ENCODE peak calls at places on chromosomes 16 and 17, in six cellular contexts. O, M, V, W, C and Q are unnamed samples. For H3K27me3 and H3K4me1, the result is how much of the 10 kb centered on the place peaks cover.

GRCh38 chr16:16817203-16817602 is 438.3 kb downstream of the NPIPA7 start:
- DNase-seq in C (no peak), W (no peak), V (no peak), M (no peak), O (no peak), Q (no peak)

GRCh38 chr16:50611332-50611934 is 63.2 kb downstream of the NKD1 start:
- DNase-seq in C (no peak), V (peak), M (no peak), W (peak), O (no peak), Q (no peak)

GRCh38 chr16:67820608-67821259 is 14.0 kb downstream of the TSNAXIP1 start:
- DNase-seq in C (no peak), O (no peak), V (no peak), M (no peak), W (no peak), Q (no peak)

GRCh38 chr17:49696233-49696761 is 11.5 kb downstream of the SLC35B1 start:
- DNase-seq in M (no peak), O (no peak), W (no peak), V (peak), C (no peak), Q (peak)

GRCh38 chr17:50689251-50689650 is 18.5 kb downstream of the ANKRD40 start:
- DNase-seq in W (no peak), V (peak), M (no peak), O (no peak), C (no peak), Q (no peak)

GRCh38 chr17:49090885-49091594 is 41.5 kb upstream of the B4GALNT2 start:
- DNase-seq in O (no peak), M (no peak), C (no peak), V (no peak), W (no peak), Q (no peak)

GRCh38 chr17:15463363-15463762 is 4.1 kb downstream of the CDRT4 start:
- DNase-seq in M (peak), O (peak), C (no peak), W (no peak), V (peak), Q (no peak)

GRCh38 chr16:20323591-20324117 is 3.7 kb downstream of the GP2 start:
- DNase-seq in O (no peak), V (no peak), C (no peak), M (no peak), W (peak), Q (no peak)

GRCh38 chr17:55743103-55743679 is 7.7 kb upstream of the PCTP start:
- DNase-seq in M (no peak), W (no peak), C (no peak), V (no peak), O (no peak), Q (no peak)

GRCh38 chr17:45639297-45639849 is 144.7 kb upstream of the CRHR1 start:
- DNase-seq in V (no peak), M (no peak), W (no peak), O (no peak), C (no peak), Q (no peak)

GRCh38 chr17:65131244-65131643 is 5.9 kb upstream of the RGS9 start:
- DNase-seq in V (no peak), O (no peak), C (no peak), W (no peak), M (no peak), Q (no peak)

GRCh38 chr17:65131946-65132345 is 5.2 kb upstream of the RGS9 start:
- DNase-seq in M (no peak), O (no peak), V (peak), C (no peak), W (no peak), Q (no peak)

GRCh38 chr17:65134035-65134434 is 3.1 kb upstream of the RGS9 start:
- DNase-seq in C (no peak), M (no peak), V (no peak), O (no peak), W (no peak), Q (no peak)

GRCh38 chr17:65130829-65131228 is 6.3 kb upstream of the RGS9 start:
- DNase-seq in W (no peak), V (no peak), M (no peak), C (no peak), O (no peak), Q (no peak)
- H3K27me3 ChIP-seq in W (under half), V (under half), M (under half), C (under half), O (under half), Q (under half)

DNA sequence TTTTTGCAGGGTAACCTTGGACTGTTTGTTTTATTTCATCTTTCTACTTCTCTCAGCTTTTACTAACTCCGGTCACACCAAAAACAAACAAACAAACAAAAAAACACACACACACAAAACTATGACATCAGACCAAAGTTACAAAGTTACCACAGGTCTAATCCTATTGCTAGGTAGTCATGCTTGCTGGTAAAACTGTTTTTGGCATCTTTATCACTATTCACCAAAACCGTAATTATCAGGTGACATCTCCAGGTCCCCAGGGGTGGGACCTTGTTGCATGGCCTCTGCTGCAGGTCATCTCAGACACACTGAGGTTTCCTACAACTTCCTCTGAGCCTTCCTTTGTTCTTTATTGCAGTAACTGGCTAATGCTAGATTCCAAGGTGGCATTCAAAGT is 162.3 kb downstream of the ABCA8 start:
- DNase-seq in M (no peak), O (no peak), V (no peak), W (no peak), C (no peak), Q (no peak)
- H3K4me1 ChIP-seq in M (under half), O (under half), V (under half), W (under half), C (under half), Q (under half)

GRCh38 chr16:1072526-1073261 is at the start of gene SSTR5:
- DNase-seq in V (no peak), O (no peak), W (no peak), M (no peak), C (no peak), Q (no peak)

GRCh38 chr16:1071561-1072225 is 854 bp upstream of the SSTR5 start:
- DNase-seq in V (no peak), W (no peak), M (no peak), O (no peak), C (no peak), Q (no peak)

GRCh38 chr16:1069154-1069553 is 3.4 kb upstream of the SSTR5 start:
- DNase-seq in V (no peak), M (no peak), W (no peak), O (no peak), C (no peak), Q (no peak)

GRCh38 chr16:1070084-1070987 is 2.2 kb upstream of the SSTR5 start:
- DNase-seq in O (no peak), W (no peak), V (no peak), M (no peak), C (no peak), Q (no peak)

GRCh38 chr16:1071009-1071408 is 1.5 kb upstream of the SSTR5 start:
- DNase-seq in V (no peak), M (no peak), W (no peak), C (no peak), O (no peak), Q (no peak)
- H3K27me3 ChIP-seq in V (half or more), M (under half), W (under half), C (under half), O (half or more), Q (under half)

GRCh38 chr16:2516391-2517240 is 2.9 kb downstream of the ATP6V0C start:
- DNase-seq in V (peak), W (peak), M (no peak), O (peak), C (no peak), Q (peak)
- H3K4me1 ChIP-seq in V (under half), W (under half), M (under half), O (half or more), C (half or more), Q (half or more)

GRCh38 chr17:28541439-28541838 is 11.0 kb downstream of the UNC119 start:
- DNase-seq in C (no peak), O (no peak), V (no peak), M (no peak), W (no peak), Q (no peak)

GRCh38 chr17:28547096-28547622 is 5.3 kb downstream of the UNC119 start:
- DNase-seq in C (no peak), V (no peak), W (peak), M (no peak), O (no peak), Q (no peak)

GRCh38 chr17:28545787-28546415 is 6.5 kb downstream of the UNC119 start:
- DNase-seq in O (no peak), M (no peak), C (no peak), V (no peak), W (peak), Q (no peak)

GRCh38 chr17:28545141-28545503 is 7.3 kb downstream of the UNC119 start:
- DNase-seq in O (no peak), C (no peak), M (no peak), W (no peak), V (no peak), Q (no peak)

DNA sequence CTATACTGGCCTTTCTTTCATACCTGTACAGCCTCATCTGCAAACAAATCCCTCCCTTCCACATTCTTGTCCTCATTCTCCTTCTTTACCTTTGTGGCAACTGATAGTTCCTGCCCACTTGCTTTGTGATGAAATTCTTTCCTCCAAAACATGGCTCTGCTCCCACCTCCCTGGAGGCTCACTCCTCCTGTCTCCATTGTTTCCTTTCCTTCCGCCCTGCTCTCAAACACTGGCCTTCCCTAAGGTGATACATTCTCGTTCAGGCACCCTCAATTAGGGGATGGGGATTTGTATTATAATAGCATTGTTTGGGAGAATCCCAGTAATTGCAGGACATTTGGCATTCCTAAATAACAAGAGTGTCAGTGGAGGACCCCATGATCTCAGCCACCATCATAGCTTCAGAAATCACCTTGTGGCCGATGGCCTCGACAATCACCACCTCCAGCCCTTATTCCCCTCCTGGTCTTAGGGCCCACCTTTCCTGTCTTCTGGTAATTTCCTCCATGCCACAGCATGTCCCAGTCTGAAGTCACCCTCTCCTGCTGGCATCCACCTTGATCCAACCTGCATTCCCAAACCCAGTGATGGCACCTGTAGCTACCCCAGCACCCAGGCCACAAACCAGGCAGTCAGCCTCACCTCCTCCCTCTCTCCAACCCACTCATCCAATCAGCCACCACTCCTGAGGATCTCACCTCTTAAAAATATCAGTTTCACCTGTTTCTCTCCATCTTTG is 7.9 kb downstream of the UNC119 start:
- DNase-seq in W (no peak), M (no peak), C (no peak), V (no peak), O (no peak), Q (no peak)
- H3K27me3 ChIP-seq in W (under half), M (under half), C (under half), V (under half), O (under half), Q (under half)